ENCODE peak calls at places on chromosomes 11 and 22, in five cellular contexts. H is A549, Y is GM13976, J is progenitor cell of endocrine pancreas, O is tibial nerve. C is an unnamed sample.

GRCh38 chr11:1123970-1124369 is 33.8 kb upstream of the MUC5AC start:
- DNase-seq in H (no peak), Y (no peak), J (peak; percentile 7), O (no peak), C (peak; percentile 10)

GRCh38 chr11:75103380-75104026 is 6.8 kb upstream of the OR2AT4 start:
- DNase-seq in H (no peak), Y (no peak), J (no peak), O (no peak), C (no peak)

GRCh38 chr11:45289369-45289768 is 3.2 kb upstream of the SYT13 start:
- DNase-seq in H (peak; percentile 66), Y (no peak), J (no peak), O (no peak), C (no peak)

GRCh38 chr11:109794501-109794900 is 298.7 kb upstream of the ZC3H12C start:
- DNase-seq in H (no peak), Y (no peak), J (no peak), O (no peak), C (no peak)

GRCh38 chr22:48871176-48871840 is 956.4 kb downstream of the BRD1 start:
- DNase-seq in H (no peak), Y (no peak), J (no peak), O (no peak), C (no peak)

GRCh38 chr11:129247129-129247528 is 55.0 kb upstream of the ARHGAP32 start:
- DNase-seq in H (peak; percentile 18), Y (no peak), J (no peak), O (no peak), C (no peak)

GRCh38 chr11:942853-943252 is 17.2 kb downstream of the AP2A2 start:
- DNase-seq in H (no peak), Y (no peak), J (no peak), O (no peak), C (no peak)

GRCh38 chr22:44381761-44382454 is 69.2 kb upstream of the SHISAL1 start:
- DNase-seq in H (no peak), Y (no peak), J (no peak), O (no peak), C (no peak)

GRCh38 chr22:47000888-47001287 is 238.4 kb downstream of the TBC1D22A start:
- DNase-seq in H (no peak), Y (peak; percentile 64), J (no peak), O (no peak), C (no peak)

GRCh38 chr11:59545179-59546020 is 34.1 kb downstream of the OR4D9 start:
- DNase-seq in H (peak; percentile 94), Y (no peak), J (no peak), O (no peak), C (no peak)

GRCh38 chr22:50398698-50399648 is 55.8 kb downstream of the PPP6R2 start:
- DNase-seq in H (peak; percentile 7), Y (no peak), J (no peak), O (no peak), C (no peak)

GRCh38 chr22:50544078-50544745 is 1.5 kb upstream of the KLHDC7B start:
- DNase-seq in H (peak; percentile 82), Y (peak; percentile 81), J (peak; percentile 76), O (peak; percentile 42), C (no peak)

GRCh38 chr11:19368726-19369364 is 128.1 kb upstream of the E2F8 start:
- DNase-seq in H (no peak), Y (no peak), J (no peak), O (no peak), C (no peak)

GRCh38 chr22:43749473-43749872 is 62.6 kb downstream of the EFCAB6 start:
- DNase-seq in H (no peak), Y (no peak), J (no peak), O (no peak), C (no peak)

GRCh38 chr11:110763249-110764011 is 51.2 kb upstream of the ARHGAP20 start:
- DNase-seq in H (no peak), Y (no peak), J (no peak), O (peak; percentile 38), C (no peak)

GRCh38 chr22:48897638-48897954 is 930.1 kb downstream of the BRD1 start:
- DNase-seq in H (no peak), Y (peak; percentile 7), J (no peak), O (no peak), C (no peak)

GRCh38 chr22:38638734-38639133 is 17.5 kb downstream of the FAM227A start:
- DNase-seq in H (no peak), Y (no peak), J (no peak), O (no peak), C (no peak)

GRCh38 chr11:71171576-71171975 is 80.8 kb downstream of the SHANK2 start:
- DNase-seq in H (no peak), Y (no peak), J (no peak), O (no peak), C (no peak)

GRCh38 chr11:72692498-72693237 is 18.4 kb upstream of the PDE2A start:
- DNase-seq in H (no peak), Y (no peak), J (no peak), O (no peak), C (no peak)

GRCh38 chr11:108324587-108324986 is 101.7 kb downstream of the ATM start:
- DNase-seq in H (no peak), Y (no peak), J (no peak), O (no peak), C (no peak)

GRCh38 chr22:30825711-30826505 is 131.2 kb downstream of the OSBP2 start:
- DNase-seq in H (no peak), Y (peak; percentile 20), J (no peak), O (no peak), C (no peak)

GRCh38 chr11:15667127-15667725 is 552.5 kb downstream of the INSC start:
- DNase-seq in H (no peak), Y (no peak), J (no peak), O (no peak), C (no peak)

GRCh38 chr11:104705475-104706195 is 192.6 kb downstream of the CASP12 start:
- DNase-seq in H (no peak), Y (peak; percentile 18), J (no peak), O (no peak), C (no peak)

GRCh38 chr22:38543822-38544221 is 26.2 kb downstream of the DMC1 start:
- DNase-seq in H (no peak), Y (no peak), J (no peak), O (no peak), C (no peak)

GRCh38 chr22:26325641-26326040 is 103.4 kb upstream of the ASPHD2 start:
- DNase-seq in H (no peak), Y (no peak), J (no peak), O (no peak), C (no peak)

GRCh38 chr11:111765984-111766833 is at the start of gene PPP2R1B:
- DNase-seq in H (peak; percentile 62), Y (peak; percentile 97), J (peak; percentile 57), O (peak; percentile 57), C (peak; percentile 54)

GRCh38 chr22:37185646-37186227 is 2.3 kb downstream of the C1QTNF6 start:
- DNase-seq in H (no peak), Y (no peak), J (no peak), O (no peak), C (no peak)

GRCh38 chr11:66314561-66315497 is 2.0 kb downstream of the CD248 start:
- DNase-seq in H (no peak), Y (no peak), J (no peak), O (no peak), C (no peak)

GRCh38 chr11:6943131-6943530 is 16.9 kb downstream of the ZNF215 start:
- DNase-seq in H (no peak), Y (no peak), J (no peak), O (no peak), C (no peak)

GRCh38 chr11:114197799-114198500 is 98.2 kb upstream of the NNMT start:
- DNase-seq in H (no peak), Y (no peak), J (no peak), O (no peak), C (no peak)

GRCh38 chr11:123640029-123640428 is 14.4 kb downstream of the SCN3B start:
- DNase-seq in H (no peak), Y (no peak), J (no peak), O (no peak), C (no peak)

GRCh38 chr11:94504689-94505293 is 7.5 kb upstream of the C11orf97 start:
- DNase-seq in H (peak; percentile 42), Y (peak; percentile 50), J (no peak), O (no peak), C (no peak)

GRCh38 chr22:24706732-24707476 is 67.6 kb downstream of the PIWIL3 start:
- DNase-seq in H (no peak), Y (no peak), J (no peak), O (no peak), C (no peak)

GRCh38 chr22:24707477-24707816 is 67.1 kb downstream of the PIWIL3 start:
- DNase-seq in H (peak; percentile 11), Y (no peak), J (no peak), O (no peak), C (no peak)

GRCh38 chr22:24703101-24703500 is 71.4 kb downstream of the PIWIL3 start:
- DNase-seq in H (no peak), Y (no peak), J (no peak), O (no peak), C (no peak)

DNA sequence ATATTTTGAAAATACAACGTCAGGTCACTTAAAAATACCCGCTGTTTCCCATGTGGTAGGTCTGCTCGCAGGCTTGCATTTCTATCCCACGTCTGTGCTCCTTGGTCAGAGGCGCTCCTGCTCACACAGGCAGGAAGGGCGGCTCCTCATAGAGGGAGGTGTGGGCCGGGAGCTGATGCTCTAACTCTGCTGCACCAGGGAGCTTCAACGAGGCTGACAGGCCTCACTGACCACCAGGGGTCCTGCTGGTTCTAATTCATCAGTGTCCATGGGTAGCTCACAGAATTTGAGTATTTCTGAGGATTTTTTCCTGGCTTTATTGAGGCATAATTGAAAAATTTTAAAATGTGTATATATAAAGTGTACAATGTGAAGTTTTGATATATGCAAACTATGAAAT is 68.5 kb downstream of the PIWIL3 start:
- DNase-seq in H (peak; percentile 12), Y (no peak), J (no peak), O (no peak), C (no peak)
- TF ChIP-seq CTCF in H (peak; percentile 6), Y (no peak), J (peak; percentile 44), O (no peak), C (no peak)

GRCh38 chr11:47330002-47330911 is 22.2 kb downstream of the MYBPC3 start:
- DNase-seq in H (no peak), Y (no peak), J (no peak), O (no peak), C (no peak)
- TF ChIP-seq CTCF in H (no peak), Y (no peak), J (no peak), O (no peak), C (no peak)

GRCh38 chr11:126163074-126163700 is 48.3 kb downstream of the RPUSD4 start:
- DNase-seq in H (peak; percentile 6), Y (no peak), J (no peak), O (no peak), C (peak; percentile 52)
- TF ChIP-seq CTCF in H (no peak), Y (no peak), J (no peak), O (no peak), C (no peak)

DNA sequence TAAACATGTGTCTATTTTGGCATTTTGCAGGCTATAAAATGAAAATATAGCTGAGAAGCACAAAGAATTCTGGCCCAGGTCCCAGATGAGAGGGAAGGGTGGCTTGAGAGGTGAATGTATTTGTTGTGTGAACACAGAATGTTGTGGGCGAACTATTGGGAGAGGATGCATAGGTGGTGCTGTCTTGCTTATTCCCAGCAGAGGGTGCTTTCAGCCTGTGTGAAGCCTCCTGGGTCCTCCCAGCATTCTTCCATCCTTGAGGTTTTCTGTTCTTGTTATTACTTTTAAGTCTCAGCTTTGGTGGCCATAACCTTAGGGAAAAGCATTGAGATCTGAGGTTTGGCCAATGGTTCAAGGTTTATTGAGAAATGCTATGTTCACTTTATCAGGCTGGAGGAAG is 108.7 kb upstream of the SNX19 start:
- DNase-seq in H (peak; percentile 11), Y (no peak), J (no peak), O (no peak), C (no peak)
- TF ChIP-seq CTCF in H (peak; percentile 28), Y (peak; percentile 33), J (peak; percentile 59), O (no peak), C (no peak)

GRCh38 chr22:22558972-22559603 is at the start of gene PRAME:
- DNase-seq in H (peak; percentile 93), Y (peak; percentile 91), J (peak; percentile 60), O (no peak), C (no peak)
- TF ChIP-seq CTCF in H (peak; percentile 76), Y (peak; percentile 69), J (peak; percentile 66), O (peak; percentile 28), C (no peak)